ENCODE peak calls at places on chromosomes 5 and 9, in five cellular contexts. One of them, this sample, is unnamed.

GRCh38 chr5:179210478-179210877 is 134.8 kb downstream of the ADAMTS2 start:
- DNase-seq in foreskin fibroblast: no peak
- DNase-seq in ovary: no peak
- DNase-seq in nephron progenitor cell: no peak
- DNase-seq in HFFc6: no peak
- DNase-seq in this sample: no peak

GRCh38 chr5:9895305-9895650 is 265.1 kb upstream of the TAS2R1 start:
- DNase-seq in foreskin fibroblast: no peak
- DNase-seq in ovary: no peak
- DNase-seq in nephron progenitor cell: no peak
- DNase-seq in HFFc6: no peak
- DNase-seq in this sample: no peak

GRCh38 chr5:10563940-10564837 is at the start of gene ANKRD33B:
- DNase-seq in foreskin fibroblast: peak; percentile 50
- DNase-seq in ovary: no peak
- DNase-seq in nephron progenitor cell: peak; percentile 85
- DNase-seq in HFFc6: peak; percentile 29
- DNase-seq in this sample: no peak

GRCh38 chr5:15719784-15720183 is 219.8 kb downstream of the FBXL7 start:
- DNase-seq in foreskin fibroblast: no peak
- DNase-seq in ovary: no peak
- DNase-seq in nephron progenitor cell: no peak
- DNase-seq in HFFc6: no peak
- DNase-seq in this sample: no peak

GRCh38 chr5:30918171-30918570 is 275.3 kb upstream of the CDH6 start:
- DNase-seq in foreskin fibroblast: no peak
- DNase-seq in ovary: no peak
- DNase-seq in nephron progenitor cell: no peak
- DNase-seq in HFFc6: no peak
- DNase-seq in this sample: no peak

GRCh38 chr9:129624947-129625346 is 1.0 kb upstream of the NTMT1 start:
- DNase-seq in foreskin fibroblast: no peak
- DNase-seq in ovary: no peak
- DNase-seq in nephron progenitor cell: no peak
- DNase-seq in HFFc6: no peak
- DNase-seq in this sample: no peak

GRCh38 chr9:36207546-36208012 is 16.9 kb downstream of the CLTA start:
- DNase-seq in foreskin fibroblast: no peak
- DNase-seq in ovary: no peak
- DNase-seq in nephron progenitor cell: no peak
- DNase-seq in HFFc6: no peak
- DNase-seq in this sample: no peak

GRCh38 chr9:88742483-88742882 is 207.5 kb downstream of the NXNL2 start:
- DNase-seq in foreskin fibroblast: peak; percentile 78
- DNase-seq in ovary: no peak
- DNase-seq in nephron progenitor cell: no peak
- DNase-seq in HFFc6: peak; percentile 51
- DNase-seq in this sample: peak; percentile 79

GRCh38 chr9:3760031-3760430 is 234.2 kb upstream of the RFX3 start:
- DNase-seq in foreskin fibroblast: no peak
- DNase-seq in ovary: no peak
- DNase-seq in nephron progenitor cell: peak; percentile 15
- DNase-seq in HFFc6: no peak
- DNase-seq in this sample: no peak
- TF ChIP-seq CTCF in foreskin fibroblast: no peak
- TF ChIP-seq CTCF in ovary: no peak
- TF ChIP-seq CTCF in nephron progenitor cell: no peak
- TF ChIP-seq CTCF in HFFc6: no peak
- TF ChIP-seq CTCF in this sample: no peak

GRCh38 chr9:120531683-120532300 is 48.2 kb downstream of the CDK5RAP2 start:
- DNase-seq in foreskin fibroblast: no peak
- DNase-seq in ovary: no peak
- DNase-seq in nephron progenitor cell: no peak
- DNase-seq in HFFc6: peak; percentile 26
- DNase-seq in this sample: no peak
- TF ChIP-seq CTCF in foreskin fibroblast: peak; percentile 28
- TF ChIP-seq CTCF in ovary: no peak
- TF ChIP-seq CTCF in nephron progenitor cell: peak; percentile 47
- TF ChIP-seq CTCF in HFFc6: peak; percentile 74
- TF ChIP-seq CTCF in this sample: peak; percentile 54

GRCh38 chr5:21806943-21807342 is 1046.2 kb downstream of the CDH12 start:
- DNase-seq in foreskin fibroblast: no peak
- DNase-seq in ovary: no peak
- DNase-seq in nephron progenitor cell: no peak
- DNase-seq in HFFc6: no peak
- DNase-seq in this sample: no peak

GRCh38 chr5:21806271-21806670 is 1046.9 kb downstream of the CDH12 start:
- DNase-seq in foreskin fibroblast: no peak
- DNase-seq in ovary: no peak
- DNase-seq in nephron progenitor cell: no peak
- DNase-seq in HFFc6: no peak
- DNase-seq in this sample: no peak

GRCh38 chr5:21807953-21808352 is 1045.2 kb downstream of the CDH12 start:
- DNase-seq in foreskin fibroblast: no peak
- DNase-seq in ovary: no peak
- DNase-seq in nephron progenitor cell: no peak
- DNase-seq in HFFc6: no peak
- DNase-seq in this sample: no peak

GRCh38 chr5:21810737-21811316 is 1042.3 kb downstream of the CDH12 start:
- DNase-seq in foreskin fibroblast: no peak
- DNase-seq in ovary: no peak
- DNase-seq in nephron progenitor cell: no peak
- DNase-seq in HFFc6: no peak
- DNase-seq in this sample: no peak
- TF ChIP-seq CTCF in foreskin fibroblast: peak; percentile 24
- TF ChIP-seq CTCF in ovary: no peak
- TF ChIP-seq CTCF in nephron progenitor cell: peak; percentile 41
- TF ChIP-seq CTCF in HFFc6: peak; percentile 70
- TF ChIP-seq CTCF in this sample: peak; percentile 36

GRCh38 chr5:54528633-54529032 is 11.1 kb downstream of the SNX18 start:
- DNase-seq in foreskin fibroblast: no peak
- DNase-seq in ovary: no peak
- DNase-seq in nephron progenitor cell: no peak
- DNase-seq in HFFc6: no peak
- DNase-seq in this sample: no peak
- TF ChIP-seq CTCF in foreskin fibroblast: no peak
- TF ChIP-seq CTCF in ovary: no peak
- TF ChIP-seq CTCF in nephron progenitor cell: no peak
- TF ChIP-seq CTCF in HFFc6: no peak
- TF ChIP-seq CTCF in this sample: no peak

DNA sequence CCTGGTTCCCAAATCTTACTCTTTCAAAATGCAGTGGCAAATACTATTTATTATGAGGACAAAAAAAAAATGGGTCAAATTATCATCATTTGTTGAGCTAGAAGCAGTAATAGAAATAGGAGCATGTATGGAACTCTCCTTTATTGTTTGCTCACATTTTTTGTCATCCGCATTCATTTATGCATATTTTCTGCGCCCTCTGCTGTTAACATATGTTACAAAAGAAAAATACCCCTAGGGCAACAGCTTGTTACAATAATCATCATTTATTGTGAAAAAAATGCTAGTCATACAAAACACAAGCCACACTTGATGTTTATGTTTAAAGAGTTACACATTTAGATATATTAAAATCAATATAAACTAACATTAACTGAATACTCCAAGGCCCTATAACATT is 328.2 kb downstream of the TUSC1 start:
- DNase-seq in foreskin fibroblast: no peak
- DNase-seq in ovary: no peak
- DNase-seq in nephron progenitor cell: no peak
- DNase-seq in HFFc6: no peak
- DNase-seq in this sample: no peak
- TF ChIP-seq CTCF in foreskin fibroblast: no peak
- TF ChIP-seq CTCF in ovary: no peak
- TF ChIP-seq CTCF in nephron progenitor cell: no peak
- TF ChIP-seq CTCF in HFFc6: peak; percentile 19
- TF ChIP-seq CTCF in this sample: no peak

GRCh38 chr9:90647843-90648242 is 5.2 kb upstream of the DIRAS2 start:
- DNase-seq in foreskin fibroblast: no peak
- DNase-seq in ovary: no peak
- DNase-seq in nephron progenitor cell: no peak
- DNase-seq in HFFc6: no peak
- DNase-seq in this sample: no peak

GRCh38 chr9:90641868-90642558 is 611 bp downstream of the DIRAS2 start:
- DNase-seq in foreskin fibroblast: no peak
- DNase-seq in ovary: no peak
- DNase-seq in nephron progenitor cell: no peak
- DNase-seq in HFFc6: no peak
- DNase-seq in this sample: no peak

GRCh38 chr9:90641090-90641489 is 1.5 kb downstream of the DIRAS2 start:
- DNase-seq in foreskin fibroblast: no peak
- DNase-seq in ovary: no peak
- DNase-seq in nephron progenitor cell: no peak
- DNase-seq in HFFc6: no peak
- DNase-seq in this sample: no peak

GRCh38 chr9:90642570-90643539 is at the start of gene DIRAS2:
- DNase-seq in foreskin fibroblast: peak; percentile 9
- DNase-seq in ovary: no peak
- DNase-seq in nephron progenitor cell: peak; percentile 80
- DNase-seq in HFFc6: peak; percentile 11
- DNase-seq in this sample: no peak

DNA sequence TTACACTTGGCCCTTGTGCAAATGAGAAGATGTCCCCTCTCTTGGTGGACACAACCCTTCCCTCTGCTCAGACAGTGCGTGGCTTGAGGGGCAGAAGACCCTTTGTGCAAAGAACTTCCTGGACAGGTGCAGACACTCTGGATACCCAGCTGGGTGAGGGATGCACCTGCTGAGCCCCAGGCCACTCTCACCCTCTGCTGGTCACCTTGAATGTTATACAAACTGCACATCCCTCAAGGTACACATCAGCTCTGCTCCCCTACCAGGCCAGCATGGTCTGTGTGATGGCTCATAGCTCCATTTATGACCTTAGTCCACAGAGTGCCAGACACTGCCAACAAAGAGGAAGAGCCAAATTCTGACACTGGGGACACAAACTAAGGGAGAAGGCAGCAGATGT is 3.1 kb upstream of the DIRAS2 start:
- DNase-seq in foreskin fibroblast: no peak
- DNase-seq in ovary: no peak
- DNase-seq in nephron progenitor cell: no peak
- DNase-seq in HFFc6: no peak
- DNase-seq in this sample: no peak
- TF ChIP-seq CTCF in foreskin fibroblast: no peak
- TF ChIP-seq CTCF in ovary: no peak
- TF ChIP-seq CTCF in nephron progenitor cell: no peak
- TF ChIP-seq CTCF in HFFc6: no peak
- TF ChIP-seq CTCF in this sample: no peak

GRCh38 chr5:172795401-172795977 is 24.5 kb upstream of the DUSP1 start:
- DNase-seq in foreskin fibroblast: peak; percentile 100
- DNase-seq in ovary: peak; percentile 99
- DNase-seq in nephron progenitor cell: peak; percentile 46
- DNase-seq in HFFc6: peak; percentile 82
- DNase-seq in this sample: peak; percentile 92
- TF ChIP-seq CTCF in foreskin fibroblast: no peak
- TF ChIP-seq CTCF in ovary: peak; percentile 21
- TF ChIP-seq CTCF in nephron progenitor cell: no peak
- TF ChIP-seq CTCF in HFFc6: no peak
- TF ChIP-seq CTCF in this sample: no peak

This sample was measured in AG09319.